ENCODE peak calls at places on chromosomes 4 and X, in six cellular contexts. D, I, E, O, G and X are unnamed samples.

GRCh38 chrX:67648361-67648760 is 104.5 kb downstream of the AR start:
- DNase-seq in D (no peak), G (no peak), O (no peak), I (no peak), E (no peak), X (no peak)

GRCh38 chrX:138908577-138908976 is 197.1 kb upstream of the FGF13 start:
- DNase-seq in E (no peak), I (no peak), O (no peak), G (no peak), D (no peak), X (no peak)

GRCh38 chrX:21723097-21723496 is 34.8 kb downstream of the SMPX start:
- DNase-seq in D (no peak), O (no peak), E (no peak), G (no peak), I (no peak), X (no peak)

GRCh38 chrX:124938715-124939114 is 381.0 kb upstream of the TEX13C start:
- DNase-seq in O (no peak), D (no peak), I (no peak), G (no peak), E (no peak), X (no peak)

GRCh38 chr4:36241771-36242170 is 2.5 kb downstream of the ARAP2 start:
- DNase-seq in G (no peak), O (no peak), I (no peak), D (peak; percentile 75), E (no peak), X (peak; percentile 70)

GRCh38 chr4:88242144-88242543 is 42.2 kb downstream of the PPM1K start:
- DNase-seq in I (no peak), E (no peak), O (no peak), G (no peak), D (no peak), X (no peak)

GRCh38 chr4:4860803-4861591 is 1.5 kb downstream of the MSX1 start:
- DNase-seq in I (peak; percentile 86), O (no peak), E (no peak), G (no peak), D (no peak), X (no peak)

GRCh38 chrX:124211312-124211942 is 121.0 kb upstream of the TEX13D start:
- DNase-seq in I (no peak), D (peak; percentile 55), G (no peak), E (no peak), O (no peak), X (peak; percentile 66)

GRCh38 chr4:183350317-183351071 is 28.3 kb upstream of the CLDN24 start:
- DNase-seq in D (no peak), E (no peak), I (peak; percentile 15), O (no peak), G (no peak), X (no peak)

GRCh38 chr4:84497220-84497834 is 1.8 kb downstream of the NKX6-1 start:
- DNase-seq in G (no peak), E (peak; percentile 79), D (no peak), I (peak; percentile 82), O (no peak), X (no peak)

DNA sequence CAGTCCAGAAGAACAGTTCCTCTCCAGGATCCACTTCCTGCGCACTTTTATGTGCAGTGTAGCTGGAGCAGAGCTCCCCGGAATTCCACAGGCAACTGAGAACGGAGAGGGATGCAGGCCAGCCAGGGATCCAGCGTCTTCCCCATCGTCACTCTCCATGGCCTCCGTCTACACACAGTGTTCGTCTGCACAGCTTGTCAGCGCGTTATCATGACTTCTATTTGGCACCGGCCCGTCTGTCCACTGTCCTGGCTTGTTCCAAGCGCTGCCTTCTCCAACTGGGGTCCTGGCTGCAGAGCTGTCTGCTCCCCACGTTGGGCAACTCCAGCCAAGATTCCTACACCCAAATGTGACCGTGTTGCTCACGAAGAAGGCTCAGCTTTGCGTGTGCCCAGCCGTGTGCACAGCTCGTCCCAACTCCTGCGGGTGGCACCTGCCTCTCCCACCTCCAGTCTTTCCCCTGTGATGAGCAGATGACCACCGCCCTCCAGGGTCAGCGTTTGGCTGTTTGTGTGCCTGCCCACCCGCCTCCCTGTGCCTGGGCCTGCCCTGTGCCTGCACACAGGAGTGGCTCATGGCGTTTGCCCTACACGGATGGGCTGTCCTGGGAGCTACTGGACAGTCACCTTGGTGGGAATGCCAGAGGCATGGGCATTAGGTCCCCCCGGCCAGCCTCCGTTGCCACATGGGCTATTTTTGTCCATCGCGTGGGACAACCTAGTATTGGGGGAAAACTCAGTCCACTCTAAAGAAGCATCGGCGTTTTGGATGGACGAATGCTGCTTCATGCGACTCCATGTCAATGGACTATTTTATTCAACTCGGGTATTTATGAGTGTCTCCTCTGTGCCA is 2.2 kb upstream of the CTBP1 start:
- DNase-seq in D (no peak), E (peak; percentile 71), G (no peak), I (peak; percentile 66), O (no peak), X (no peak)
- H3K4me3 ChIP-seq in D (peak overlapping the region; percentile 83), E (no peak overlapping the region), G (no peak overlapping the region), I (no peak overlapping the region), O (no peak overlapping the region), X (no peak overlapping the region)

GRCh38 chrX:153944140-153944799 is at the start of gene RENBP:
- DNase-seq in O (no peak), D (no peak), I (no peak), G (peak; percentile 61), E (peak; percentile 91), X (no peak)
- H3K4me3 ChIP-seq in O (no peak within 1 kb of the TSS), D (peak within 1 kb of the TSS; percentile 29), I (peak within 1 kb of the TSS; percentile 51), G (peak within 1 kb of the TSS; percentile 23), E (peak within 1 kb of the TSS; percentile 27), X (no peak within 1 kb of the TSS)

GRCh38 chrX:82677281-82677680 is 830.8 kb upstream of the POU3F4 start:
- DNase-seq in E (no peak), I (no peak), D (no peak), O (no peak), G (no peak), X (no peak)
- H3K4me3 ChIP-seq in E (no peak overlapping the region), I (no peak overlapping the region), D (no peak overlapping the region), O (no peak overlapping the region), G (no peak overlapping the region), X (no peak overlapping the region)

DNA sequence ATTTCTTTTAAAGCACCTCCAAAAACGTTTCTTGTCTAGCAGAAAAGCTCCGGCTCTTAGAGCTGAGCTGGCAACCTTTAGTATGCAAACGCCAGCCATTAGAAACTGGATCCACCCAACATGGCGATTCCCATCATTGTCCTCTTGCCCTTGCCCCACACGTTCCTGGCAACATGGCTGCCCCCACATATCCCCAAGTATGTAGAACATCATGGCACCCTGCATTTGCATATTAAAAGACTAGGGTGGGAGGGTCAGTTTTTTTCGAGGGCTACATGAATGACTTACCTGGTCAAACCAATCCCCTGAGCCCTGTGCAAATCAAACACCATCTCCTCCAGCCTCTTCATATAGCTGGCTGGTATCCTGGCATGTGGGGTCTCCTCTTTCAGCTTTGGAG is 82.2 kb upstream of the HELT start:
- DNase-seq in O (no peak), I (no peak), D (no peak), G (no peak), E (no peak), X (no peak)
- H3K4me3 ChIP-seq in O (no peak overlapping the region), I (no peak overlapping the region), D (no peak overlapping the region), G (no peak overlapping the region), E (no peak overlapping the region), X (no peak overlapping the region)

DNA sequence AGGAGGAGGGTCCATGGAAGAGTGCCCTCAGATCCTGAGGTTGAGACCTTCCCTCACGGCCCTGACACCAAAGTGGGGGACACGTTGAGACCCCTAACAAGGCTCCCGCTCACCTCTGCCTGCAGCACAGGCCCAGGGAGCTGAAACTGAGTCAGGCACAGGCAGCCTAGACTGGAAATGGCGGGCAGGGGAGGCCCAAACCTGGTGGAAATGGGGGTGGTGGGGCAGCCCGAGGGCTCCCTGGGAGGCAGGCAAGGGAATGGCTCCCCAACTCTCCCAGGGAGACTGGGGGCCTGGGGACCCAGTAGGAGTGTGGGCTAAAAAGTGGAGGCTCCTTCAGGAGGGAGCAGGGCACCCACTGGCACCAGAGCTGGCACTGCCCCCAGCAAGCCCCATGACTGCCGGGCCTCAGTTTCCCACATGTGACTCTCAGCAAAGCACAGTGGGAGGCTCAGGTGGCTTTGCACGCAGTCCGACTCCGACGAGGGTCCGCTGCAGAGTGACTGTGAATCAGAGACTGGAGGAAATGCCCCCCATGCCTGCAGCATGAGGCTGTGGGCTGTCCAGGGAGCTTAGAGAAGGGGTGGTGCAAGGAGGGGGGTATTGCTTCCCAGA is 5.9 kb downstream of the NKX1-1 start:
- DNase-seq in D (no peak), O (no peak), I (peak; percentile 38), G (no peak), E (peak; percentile 44), X (no peak)
- H3K4me3 ChIP-seq in D (no peak overlapping the region), O (no peak overlapping the region), I (no peak overlapping the region), G (no peak overlapping the region), E (no peak overlapping the region), X (no peak overlapping the region)